ENCODE peak calls at places on chromosomes 6 and 20, in nine cellular contexts. B is breast epithelium; X is T follicular helper cell; I is T-helper 9 cell; H is HEK293T; S is bronchial epithelial cell; O is NCI-H774; U is activated CD4-positive, alpha-beta T cell treated with anti-CD3 and anti-CD28 coated beads for 48 hours; G is Calu3. L is an unnamed sample.

GRCh38 chr20:40651121-40651520 is 37.9 kb downstream of the MAFB start:
- DNase-seq in O (no peak), S (peak; percentile 76), I (no peak), B (no peak), G (no peak), H (no peak), U (no peak), X (no peak), L (no peak)

GRCh38 chr6:11785449-11785951 is 6.9 kb upstream of the ADTRP start:
- DNase-seq in U (peak; percentile 51), H (no peak), S (peak; percentile 82), O (no peak), X (peak; percentile 3), G (no peak), B (no peak), I (no peak), L (no peak)

GRCh38 chr6:104930939-104931338 is 26.0 kb upstream of the LIN28B start:
- DNase-seq in H (no peak), O (no peak), I (no peak), S (no peak), U (no peak), G (no peak), X (no peak), B (no peak), L (no peak)

GRCh38 chr6:5592911-5593519 is 331.7 kb downstream of the FARS2 start:
- DNase-seq in S (no peak), G (no peak), B (no peak), I (no peak), U (no peak), O (no peak), H (no peak), X (no peak), L (peak; percentile 14)

GRCh38 chr6:166825553-166826145 is 130.7 kb downstream of the RNASET2 start:
- DNase-seq in I (no peak), H (no peak), G (no peak), X (no peak), U (no peak), B (no peak), O (no peak), S (peak; percentile 7), L (no peak)

GRCh38 chr20:24253321-24253720 is 216.1 kb upstream of the SYNDIG1 start:
- DNase-seq in G (no peak), H (no peak), I (no peak), U (no peak), B (no peak), X (no peak), O (no peak), S (no peak), L (no peak)

GRCh38 chr6:112800916-112801315 is 453.8 kb downstream of the RFPL4B start:
- DNase-seq in G (no peak), O (no peak), I (no peak), B (no peak), U (no peak), H (no peak), S (no peak), X (no peak), L (no peak)

GRCh38 chr6:105601541-105602174 is 198.8 kb upstream of the PREP start:
- DNase-seq in B (peak; percentile 52), G (peak; percentile 12), H (no peak), S (peak; percentile 100), O (no peak), U (peak; percentile 52), X (no peak), I (no peak), L (no peak)

GRCh38 chr6:83341765-83342164 is 89.1 kb downstream of the ME1 start:
- DNase-seq in O (no peak), I (no peak), X (no peak), G (no peak), B (no peak), S (no peak), U (no peak), H (no peak), L (no peak)

GRCh38 chr6:84422380-84422968 is 195.0 kb upstream of the CEP162 start:
- DNase-seq in O (no peak), U (peak; percentile 31), G (peak; percentile 84), S (peak; percentile 25), X (no peak), I (no peak), H (peak; percentile 71), B (no peak), L (peak; percentile 8)

GRCh38 chr20:51747182-51747911 is 20.8 kb downstream of the ATP9A start:
- DNase-seq in U (no peak), S (no peak), G (no peak), B (no peak), H (no peak), I (no peak), O (no peak), X (no peak), L (no peak)

GRCh38 chr6:100504786-100505737 is 40.3 kb upstream of the SIM1 start:
- DNase-seq in G (peak; percentile 64), S (peak; percentile 73), U (no peak), X (no peak), H (no peak), B (no peak), O (no peak), I (no peak), L (no peak)

GRCh38 chr6:105808571-105808970 is 277.6 kb upstream of the PRDM1 start:
- DNase-seq in I (no peak), B (no peak), G (no peak), S (no peak), H (no peak), U (no peak), X (no peak), O (no peak), L (no peak)

GRCh38 chr20:53413188-53413631 is 180.4 kb downstream of the ZNF217 start:
- DNase-seq in X (peak; percentile 25), O (no peak), I (peak; percentile 31), S (peak; percentile 27), B (no peak), U (peak; percentile 64), G (peak; percentile 74), H (peak; percentile 17), L (peak; percentile 83)

GRCh38 chr20:48898210-48898609 is 23.3 kb upstream of the ARFGEF2 start:
- DNase-seq in O (no peak), B (no peak), S (peak; percentile 27), U (no peak), G (no peak), I (no peak), X (no peak), H (no peak), L (no peak)

GRCh38 chr6:26030716-26031115 is 56.5 kb upstream of the HFE start:
- DNase-seq in S (no peak), I (no peak), U (no peak), B (no peak), H (no peak), O (no peak), G (no peak), X (no peak), L (peak; percentile 61)

GRCh38 chr6:170208171-170208601 is 82.7 kb downstream of the DLL1 start:
- DNase-seq in B (no peak), G (no peak), U (no peak), X (no peak), O (no peak), H (no peak), I (no peak), S (no peak), L (no peak)

GRCh38 chr20:47985092-47985850 is 200.0 kb upstream of the SULF2 start:
- DNase-seq in S (peak; percentile 35), H (peak; percentile 50), O (no peak), B (no peak), G (peak; percentile 60), U (no peak), X (no peak), I (no peak), L (no peak)

GRCh38 chr6:170209354-170210025 is 81.4 kb downstream of the DLL1 start:
- DNase-seq in G (no peak), X (no peak), O (no peak), H (no peak), B (no peak), I (no peak), U (no peak), S (no peak), L (no peak)

GRCh38 chr6:152748843-152749242 is 1.8 kb upstream of the VIP start:
- DNase-seq in I (no peak), S (peak; percentile 37), G (no peak), B (no peak), X (no peak), O (no peak), H (no peak), U (no peak), L (no peak)

GRCh38 chr6:161353208-161353613 is 79.3 kb upstream of the AGPAT4 start:
- DNase-seq in O (no peak), S (no peak), H (no peak), X (no peak), B (no peak), U (no peak), G (no peak), I (no peak), L (peak; percentile 91)

GRCh38 chr20:25466846-25467245 is 59.4 kb downstream of the GINS1 start:
- DNase-seq in X (no peak), S (no peak), O (no peak), H (no peak), U (no peak), I (no peak), G (no peak), B (no peak), L (no peak)

GRCh38 chr20:5654557-5654956 is 95.6 kb upstream of the SHLD1 start:
- DNase-seq in S (peak; percentile 100), X (no peak), H (no peak), O (peak; percentile 19), G (no peak), B (no peak), I (no peak), U (no peak), L (peak; percentile 75)

L was measured in NCI-H146.